ENCODE peak calls at places on chromosomes 16 and 17, in ten cellular contexts. Q is C1 segment of cervical spinal cord; T is activated T-helper 1 cell treated with Interleukin-2 at 50 U/mL for 16 hours; P is activated CD8-positive, alpha-beta memory T cell treated with anti-CD3 and anti-CD28 coated beads for 1 hour; D is fibroblast of pulmonary artery; G is RPMI7951; S is foreskin fibroblast; E is NCI-H460; I is AG09319; O is islet precursor cell. L is an unnamed sample.

GRCh38 chr17:80110447-80110812 is 9.0 kb downstream of the GAA start:
- DNase-seq in Q (no peak), T (no peak), P (no peak), D (no peak), G (no peak), S (no peak), E (no peak), I (no peak), O (no peak), L (no peak)

GRCh38 chr16:26111900-26112299 is 420.1 kb downstream of the HS3ST4 start:
- DNase-seq in Q (no peak), T (no peak), P (no peak), D (no peak), G (no peak), S (no peak), E (no peak), I (no peak), O (no peak), L (no peak)

GRCh38 chr17:40448639-40449261 is 5.5 kb downstream of the IGFBP4 start:
- DNase-seq in Q (no peak), T (no peak), P (no peak), D (peak; percentile 25), G (no peak), S (no peak), E (no peak), I (no peak), O (no peak), L (no peak)

GRCh38 chr17:75531724-75532090 is 6.2 kb downstream of the LLGL2 start:
- DNase-seq in Q (no peak), T (no peak), P (no peak), D (no peak), G (no peak), S (no peak), E (no peak), I (no peak), O (peak; percentile 84), L (no peak)

GRCh38 chr16:79134300-79134699 is 466.2 kb downstream of the MAF start:
- DNase-seq in Q (no peak), T (no peak), P (no peak), D (no peak), G (no peak), S (no peak), E (no peak), I (no peak), O (no peak), L (no peak)

GRCh38 chr17:13874134-13874533 is 195.2 kb upstream of the COX10 start:
- DNase-seq in Q (no peak), T (no peak), P (no peak), D (no peak), G (no peak), S (no peak), E (no peak), I (no peak), O (no peak), L (no peak)

GRCh38 chr17:43745541-43745940 is 13.1 kb downstream of the SOST start:
- DNase-seq in Q (no peak), T (no peak), P (no peak), D (no peak), G (no peak), S (no peak), E (no peak), I (no peak), O (no peak), L (no peak)

GRCh38 chr16:57610611-57611010 is 17.8 kb upstream of the ADGRG1 start:
- DNase-seq in Q (no peak), T (no peak), P (no peak), D (no peak), G (no peak), S (no peak), E (no peak), I (no peak), O (peak; percentile 27), L (no peak)

GRCh38 chr17:80964231-80964856 is 27.3 kb upstream of the CHMP6 start:
- DNase-seq in Q (no peak), T (no peak), P (no peak), D (no peak), G (no peak), S (no peak), E (no peak), I (no peak), O (no peak), L (no peak)

GRCh38 chr17:50779747-50780363 is 12.5 kb upstream of the ANKRD40CL start:
- DNase-seq in Q (no peak), T (peak; percentile 24), P (peak; percentile 11), D (no peak), G (no peak), S (no peak), E (no peak), I (no peak), O (no peak), L (no peak)

GRCh38 chr17:81130385-81131288 is 34.7 kb upstream of the PVALEF start:
- DNase-seq in Q (peak; percentile 27), T (no peak), P (no peak), D (no peak), G (no peak), S (no peak), E (no peak), I (no peak), O (no peak), L (no peak)

GRCh38 chr17:77036841-77037381 is 103.9 kb upstream of the SEC14L1 start:
- DNase-seq in Q (no peak), T (no peak), P (no peak), D (peak; percentile 17), G (peak; percentile 59), S (no peak), E (no peak), I (no peak), O (no peak), L (peak; percentile 57)

GRCh38 chr17:6505425-6506142 is 50.8 kb downstream of the PITPNM3 start:
- DNase-seq in Q (no peak), T (no peak), P (no peak), D (peak; percentile 76), G (no peak), S (peak; percentile 50), E (no peak), I (no peak), O (peak; percentile 50), L (peak; percentile 46)

GRCh38 chr16:898216-898615 is 72.6 kb downstream of the LMF1 start:
- DNase-seq in Q (no peak), T (no peak), P (no peak), D (no peak), G (no peak), S (no peak), E (no peak), I (no peak), O (no peak), L (no peak)

GRCh38 chr17:6753006-6753445 is 2.8 kb upstream of the XAF1 start:
- DNase-seq in Q (no peak), T (peak; percentile 15), P (peak; percentile 52), D (peak; percentile 95), G (peak; percentile 91), S (peak; percentile 70), E (no peak), I (peak; percentile 34), O (peak; percentile 81), L (peak; percentile 96)

L was measured in M059J.